ENCODE peak calls at places on chromosome 10, in nine cellular contexts. G, A, W, Q, E, P, B, O and V are unnamed samples.

GRCh38 chr10:108048898-108049297 is 884.4 kb upstream of the SORCS1 start:
- DNase-seq in G (no peak), A (no peak), W (no peak), Q (no peak), E (no peak), P (no peak), B (no peak), O (no peak), V (no peak)

GRCh38 chr10:35752469-35753450 is 110.7 kb upstream of the FZD8 start:
- DNase-seq in G (no peak), A (peak; percentile 60), W (no peak), Q (no peak), E (no peak), P (peak; percentile 30), B (no peak), O (peak; percentile 75), V (no peak)

GRCh38 chr10:108338146-108338545 is 1173.6 kb upstream of the SORCS1 start:
- DNase-seq in G (no peak), A (no peak), W (no peak), Q (no peak), E (no peak), P (no peak), B (no peak), O (no peak), V (no peak)

GRCh38 chr10:18264466-18264865 is 124.2 kb downstream of the CACNB2 start:
- DNase-seq in G (no peak), A (no peak), W (no peak), Q (no peak), E (no peak), P (no peak), B (no peak), O (no peak), V (no peak)

GRCh38 chr10:34768261-34768971 is 46.7 kb downstream of the PARD3 start:
- DNase-seq in G (no peak), A (peak; percentile 70), W (no peak), Q (no peak), E (peak; percentile 86), P (peak; percentile 53), B (no peak), O (peak; percentile 89), V (no peak)

GRCh38 chr10:77614778-77615625 is 22.6 kb downstream of the KCNMA1 start:
- DNase-seq in G (no peak), A (no peak), W (no peak), Q (no peak), E (no peak), P (no peak), B (no peak), O (no peak), V (no peak)

GRCh38 chr10:266974-267425 is 131.7 kb downstream of the ZMYND11 start:
- DNase-seq in G (no peak), A (peak; percentile 68), W (peak; percentile 23), Q (no peak), E (no peak), P (peak; percentile 65), B (no peak), O (peak; percentile 64), V (no peak)

GRCh38 chr10:49741108-49741995 is 20.8 kb downstream of the OGDHL start:
- DNase-seq in G (no peak), A (peak; percentile 3), W (peak; percentile 23), Q (no peak), E (no peak), P (no peak), B (no peak), O (peak; percentile 1), V (no peak)

GRCh38 chr10:123421461-123421860 is 244.7 kb upstream of the GPR26 start:
- DNase-seq in G (no peak), A (no peak), W (no peak), Q (no peak), E (no peak), P (no peak), B (no peak), O (no peak), V (no peak)

GRCh38 chr10:76433161-76434005 is 1002.0 kb downstream of the LRMDA start:
- DNase-seq in G (no peak), A (no peak), W (no peak), Q (no peak), E (no peak), P (no peak), B (no peak), O (no peak), V (no peak)

GRCh38 chr10:96172666-96173065 is 42.6 kb downstream of the ZNF518A start:
- DNase-seq in G (no peak), A (no peak), W (no peak), Q (no peak), E (no peak), P (no peak), B (no peak), O (no peak), V (no peak)

GRCh38 chr10:90925078-90926029 is 4.5 kb upstream of the ANKRD1 start:
- DNase-seq in G (no peak), A (no peak), W (no peak), Q (no peak), E (no peak), P (no peak), B (no peak), O (no peak), V (no peak)

GRCh38 chr10:90930070-90930837 is 9.4 kb upstream of the ANKRD1 start:
- DNase-seq in G (no peak), A (peak; percentile 93), W (no peak), Q (no peak), E (no peak), P (peak; percentile 92), B (peak; percentile 78), O (peak; percentile 96), V (no peak)

GRCh38 chr10:90927293-90927692 is 6.4 kb upstream of the ANKRD1 start:
- DNase-seq in G (no peak), A (no peak), W (no peak), Q (no peak), E (no peak), P (no peak), B (no peak), O (no peak), V (no peak)

GRCh38 chr10:90930971-90931841 is 10.3 kb upstream of the ANKRD1 start:
- DNase-seq in G (no peak), A (peak; percentile 97), W (no peak), Q (no peak), E (no peak), P (peak; percentile 92), B (peak; percentile 90), O (peak; percentile 98), V (no peak)

DNA sequence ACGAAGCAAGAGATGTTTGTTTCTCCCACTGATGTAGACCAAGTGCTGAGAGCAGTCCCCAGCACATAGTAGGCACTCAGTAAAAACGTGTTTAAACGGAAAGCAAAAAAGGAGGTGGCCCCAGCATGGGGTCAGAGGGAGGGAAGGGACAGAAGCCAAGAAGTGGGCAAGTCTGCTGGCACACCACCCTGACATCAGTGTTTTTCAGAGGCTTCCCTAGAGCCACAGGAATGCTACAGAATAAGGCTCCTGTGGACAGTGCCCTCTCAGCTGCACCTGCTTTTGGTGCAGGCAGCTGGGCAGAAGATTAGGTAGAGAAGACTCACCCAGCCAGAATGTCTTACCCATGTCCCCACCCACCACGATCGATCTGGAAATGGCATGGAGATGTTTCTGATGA is 8.3 kb upstream of the ANKRD1 start:
- DNase-seq in G (no peak), A (no peak), W (no peak), Q (no peak), E (no peak), P (no peak), B (no peak), O (no peak), V (no peak)
- H3K4me3 ChIP-seq in G (no peak overlapping the region), A (no peak overlapping the region), W (no peak overlapping the region), Q (no peak overlapping the region), E (no peak overlapping the region), P (no peak overlapping the region), B (no peak overlapping the region), O (no peak overlapping the region), V (no peak overlapping the region)

GRCh38 chr10:70458329-70459060 is 17.0 kb upstream of the NODAL start:
- DNase-seq in G (no peak), A (peak; percentile 75), W (peak; percentile 83), Q (no peak), E (peak; percentile 67), P (peak; percentile 79), B (peak; percentile 24), O (peak; percentile 51), V (no peak)
- H3K4me3 ChIP-seq in G (peak overlapping the region; percentile 44), A (peak overlapping the region; percentile 15), W (peak overlapping the region; percentile 34), Q (no peak overlapping the region), E (no peak overlapping the region), P (peak overlapping the region; percentile 34), B (no peak overlapping the region), O (no peak overlapping the region), V (no peak overlapping the region)

DNA sequence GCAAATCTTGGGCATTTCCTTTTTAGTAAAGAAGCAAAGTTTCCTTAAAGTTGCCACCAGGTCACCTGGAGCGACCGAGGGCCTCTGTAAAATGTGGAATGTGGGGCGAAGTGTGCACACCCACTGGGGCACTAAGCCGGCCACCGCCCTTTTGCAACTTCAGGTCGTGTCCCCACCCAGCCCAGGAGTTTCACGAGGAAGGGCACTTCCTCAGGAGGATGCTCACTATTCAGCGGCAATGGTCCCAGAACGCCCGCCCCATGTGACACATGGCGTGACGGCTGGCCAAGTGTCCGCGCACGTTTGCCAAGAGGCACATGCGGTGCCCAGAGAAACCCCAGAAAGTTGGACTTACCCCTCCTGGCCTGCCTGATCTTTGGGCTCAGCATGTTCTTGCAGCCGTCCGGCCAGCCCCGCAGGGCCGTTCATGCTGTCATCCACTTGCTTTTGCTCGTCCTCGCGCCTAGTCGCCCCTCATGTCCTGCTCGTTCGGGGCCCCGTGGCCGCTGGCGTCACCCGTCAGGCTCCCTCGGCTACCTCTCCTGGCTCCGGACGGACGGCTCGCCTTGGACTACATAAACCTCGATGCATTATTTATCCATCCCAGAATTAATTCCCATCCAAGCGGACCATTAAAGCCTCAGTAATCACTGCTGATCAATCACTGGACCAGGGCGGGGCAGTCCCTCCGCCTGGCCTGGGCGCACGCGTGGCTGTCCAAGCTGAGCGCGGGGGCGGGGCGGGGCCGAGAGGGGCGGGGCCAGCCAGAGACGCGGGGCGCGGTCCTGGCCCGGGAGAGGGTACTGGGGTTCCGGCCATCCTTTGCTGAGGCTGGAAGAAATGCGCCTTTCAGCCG is at the start of gene ARHGAP22:
- DNase-seq in G (no peak), A (peak; percentile 43), W (no peak), Q (peak; percentile 58), E (peak; percentile 29), P (no peak), B (no peak), O (no peak), V (peak; percentile 59)
- H3K4me3 ChIP-seq in G (peak within 1 kb of the TSS; percentile 68), A (peak within 1 kb of the TSS; percentile 16), W (no peak within 1 kb of the TSS), Q (peak within 1 kb of the TSS; percentile 94), E (peak within 1 kb of the TSS; percentile 1), P (peak within 1 kb of the TSS; percentile 73), B (peak within 1 kb of the TSS; percentile 73), O (peak within 1 kb of the TSS; percentile 88), V (peak within 1 kb of the TSS; percentile 57)

GRCh38 chr10:48672596-48673255 is 11.9 kb upstream of the WDFY4 start:
- DNase-seq in G (no peak), A (no peak), W (no peak), Q (no peak), E (no peak), P (no peak), B (no peak), O (no peak), V (no peak)
- H3K4me3 ChIP-seq in G (no peak overlapping the region), A (no peak overlapping the region), W (no peak overlapping the region), Q (no peak overlapping the region), E (no peak overlapping the region), P (no peak overlapping the region), B (no peak overlapping the region), O (no peak overlapping the region), V (peak overlapping the region; percentile 64)

GRCh38 chr10:120456626-120457430 is at the start of gene PLPP4:
- DNase-seq in G (no peak), A (peak; percentile 58), W (no peak), Q (peak; percentile 44), E (no peak), P (peak; percentile 55), B (no peak), O (peak; percentile 30), V (peak; percentile 61)
- H3K4me3 ChIP-seq in G (peak within 1 kb of the TSS; percentile 47), A (peak within 1 kb of the TSS; percentile 52), W (no peak within 1 kb of the TSS), Q (peak within 1 kb of the TSS; percentile 57), E (peak within 1 kb of the TSS; percentile 30), P (peak within 1 kb of the TSS; percentile 70), B (peak within 1 kb of the TSS; percentile 62), O (peak within 1 kb of the TSS; percentile 74), V (peak within 1 kb of the TSS; percentile 75)

GRCh38 chr10:120539076-120539475 is 82.0 kb downstream of the PLPP4 start:
- DNase-seq in G (no peak), A (no peak), W (no peak), Q (no peak), E (no peak), P (no peak), B (no peak), O (no peak), V (no peak)
- H3K4me3 ChIP-seq in G (no peak overlapping the region), A (no peak overlapping the region), W (no peak overlapping the region), Q (no peak overlapping the region), E (no peak overlapping the region), P (no peak overlapping the region), B (no peak overlapping the region), O (no peak overlapping the region), V (no peak overlapping the region)